ENCODE peak calls at places on chromosomes 7 and 10, in nine cellular contexts. D is sciatic nerve; U is HS-27A; Q is colonic mucosa; O is left lung; H is SJSA1; W is GM20000; V is amniotic epithelial cell; T is stimulated activated CD8-positive, alpha-beta memory T cell treated with anti-CD3 and anti-CD28 coated beads, Interleukin-2, amount 100 ng/mL, for 1 hour. X is an unnamed sample.

GRCh38 chr7:106793015-106793651 is 71.9 kb upstream of the PIK3CG start:
- DNase-seq in D (no peak), U (no peak), Q (no peak), O (no peak), H (no peak), W (peak), V (peak), T (no peak), X (no peak)

GRCh38 chr7:2048531-2048930 is 184.2 kb downstream of the MAD1L1 start:
- DNase-seq in D (peak), U (no peak), Q (no peak), O (peak), H (no peak), W (peak), V (no peak), T (no peak), X (no peak)

GRCh38 chr7:117401293-117402002 is 25.8 kb downstream of the ASZ1 start:
- DNase-seq in D (no peak), U (no peak), Q (no peak), O (no peak), H (no peak), W (no peak), V (no peak), T (no peak), X (no peak)

GRCh38 chr7:34596887-34597286 is 61.1 kb upstream of the NPSR1 start:
- DNase-seq in D (no peak), U (no peak), Q (no peak), O (no peak), H (no peak), W (no peak), V (peak), T (no peak), X (no peak)

GRCh38 chr7:135385209-135385608 is 124.7 kb downstream of the CNOT4 start:
- DNase-seq in D (no peak), U (no peak), Q (no peak), O (no peak), H (no peak), W (no peak), V (peak), T (no peak), X (no peak)

GRCh38 chr10:12509794-12510100 is 160.4 kb downstream of the CAMK1D start:
- DNase-seq in D (no peak), U (no peak), Q (peak), O (no peak), H (peak), W (no peak), V (no peak), T (no peak), X (no peak)

GRCh38 chr10:124568339-124568738 is 106.7 kb downstream of the LHPP start:
- DNase-seq in D (no peak), U (no peak), Q (no peak), O (peak), H (no peak), W (no peak), V (no peak), T (no peak), X (no peak)

GRCh38 chr7:26168458-26169023 is 16.5 kb downstream of the NFE2L3 start:
- DNase-seq in D (no peak), U (no peak), Q (no peak), O (no peak), H (no peak), W (no peak), V (no peak), T (no peak), X (no peak)

GRCh38 chr10:120557296-120557810 is 100.3 kb downstream of the PLPP4 start:
- DNase-seq in D (no peak), U (no peak), Q (no peak), O (no peak), H (no peak), W (no peak), V (no peak), T (no peak), X (no peak)

X was measured in GM06990.